ENCODE peak calls at places on chromosome 21, in nine cellular contexts. One of them, this sample, is unnamed.

GRCh38 chr21:45618287-45618686 is 25.2 kb upstream of the PCBP3 start:
- DNase-seq in transverse colon: no peak
- DNase-seq in H9: peak
- DNase-seq in A549: no peak
- DNase-seq in ovary: no peak
- DNase-seq in HFF-Myc: no peak
- DNase-seq in GM23338: no peak
- DNase-seq in kidney epithelial cell: no peak
- DNase-seq in upper lobe of right lung: peak
- DNase-seq in this sample: peak

GRCh38 chr21:29671728-29672127 is 268.1 kb downstream of the GRIK1 start:
- DNase-seq in transverse colon: no peak
- DNase-seq in H9: no peak
- DNase-seq in A549: no peak
- DNase-seq in ovary: no peak
- DNase-seq in HFF-Myc: no peak
- DNase-seq in GM23338: peak
- DNase-seq in kidney epithelial cell: no peak
- DNase-seq in upper lobe of right lung: no peak
- DNase-seq in this sample: no peak

GRCh38 chr21:29939859-29940245 is at the start of gene GRIK1:
- DNase-seq in transverse colon: no peak
- DNase-seq in H9: peak
- DNase-seq in A549: no peak
- DNase-seq in ovary: no peak
- DNase-seq in HFF-Myc: no peak
- DNase-seq in GM23338: peak
- DNase-seq in kidney epithelial cell: no peak
- DNase-seq in upper lobe of right lung: no peak
- DNase-seq in this sample: no peak

GRCh38 chr21:37710555-37711293 is 205.5 kb downstream of the KCNJ6 start:
- DNase-seq in transverse colon: no peak
- DNase-seq in H9: no peak
- DNase-seq in A549: no peak
- DNase-seq in ovary: no peak
- DNase-seq in HFF-Myc: peak
- DNase-seq in GM23338: no peak
- DNase-seq in kidney epithelial cell: no peak
- DNase-seq in upper lobe of right lung: no peak
- DNase-seq in this sample: no peak

GRCh38 chr21:43333301-43334062 is 93.4 kb downstream of the SIK1 start:
- DNase-seq in transverse colon: no peak
- DNase-seq in H9: peak
- DNase-seq in A549: peak
- DNase-seq in ovary: peak
- DNase-seq in HFF-Myc: peak
- DNase-seq in GM23338: peak
- DNase-seq in kidney epithelial cell: peak
- DNase-seq in upper lobe of right lung: peak
- DNase-seq in this sample: no peak

GRCh38 chr21:37595944-37596343 is 229.4 kb downstream of the DYRK1A start:
- DNase-seq in transverse colon: no peak
- DNase-seq in H9: no peak
- DNase-seq in A549: no peak
- DNase-seq in ovary: no peak
- DNase-seq in HFF-Myc: no peak
- DNase-seq in GM23338: no peak
- DNase-seq in kidney epithelial cell: no peak
- DNase-seq in upper lobe of right lung: no peak
- DNase-seq in this sample: no peak

GRCh38 chr21:42677339-42678117 is 24.1 kb downstream of the PDE9A start:
- DNase-seq in transverse colon: no peak
- DNase-seq in H9: no peak
- DNase-seq in A549: no peak
- DNase-seq in ovary: no peak
- DNase-seq in HFF-Myc: peak
- DNase-seq in GM23338: no peak
- DNase-seq in kidney epithelial cell: peak
- DNase-seq in upper lobe of right lung: no peak
- DNase-seq in this sample: no peak

GRCh38 chr21:32322103-32322502 is 23.4 kb downstream of the MRAP start:
- DNase-seq in transverse colon: no peak
- DNase-seq in H9: no peak
- DNase-seq in A549: no peak
- DNase-seq in ovary: no peak
- DNase-seq in HFF-Myc: no peak
- DNase-seq in GM23338: no peak
- DNase-seq in kidney epithelial cell: no peak
- DNase-seq in upper lobe of right lung: no peak
- DNase-seq in this sample: no peak

GRCh38 chr21:18498428-18498827 is 94.8 kb upstream of the TMPRSS15 start:
- DNase-seq in transverse colon: no peak
- DNase-seq in H9: no peak
- DNase-seq in A549: no peak
- DNase-seq in ovary: no peak
- DNase-seq in HFF-Myc: no peak
- DNase-seq in GM23338: no peak
- DNase-seq in kidney epithelial cell: no peak
- DNase-seq in upper lobe of right lung: no peak
- DNase-seq in this sample: no peak

GRCh38 chr21:26126168-26126553 is 44.4 kb downstream of the APP start:
- DNase-seq in transverse colon: no peak
- DNase-seq in H9: no peak
- DNase-seq in A549: no peak
- DNase-seq in ovary: no peak
- DNase-seq in HFF-Myc: no peak
- DNase-seq in GM23338: no peak
- DNase-seq in kidney epithelial cell: no peak
- DNase-seq in upper lobe of right lung: no peak
- DNase-seq in this sample: no peak

GRCh38 chr21:45430521-45431501 is 25.8 kb downstream of the COL18A1 start:
- DNase-seq in transverse colon: no peak
- DNase-seq in H9: peak
- DNase-seq in A549: no peak
- DNase-seq in ovary: no peak
- DNase-seq in HFF-Myc: no peak
- DNase-seq in GM23338: peak
- DNase-seq in kidney epithelial cell: no peak
- DNase-seq in upper lobe of right lung: no peak
- DNase-seq in this sample: no peak

GRCh38 chr21:42834730-42835191 is 44.6 kb downstream of the WDR4 start:
- DNase-seq in transverse colon: no peak
- DNase-seq in H9: no peak
- DNase-seq in A549: no peak
- DNase-seq in ovary: no peak
- DNase-seq in HFF-Myc: no peak
- DNase-seq in GM23338: no peak
- DNase-seq in kidney epithelial cell: no peak
- DNase-seq in upper lobe of right lung: peak
- DNase-seq in this sample: peak

GRCh38 chr21:38293113-38293512 is 36.3 kb downstream of the KCNJ15 start:
- DNase-seq in transverse colon: peak
- DNase-seq in H9: no peak
- DNase-seq in A549: no peak
- DNase-seq in ovary: no peak
- DNase-seq in HFF-Myc: no peak
- DNase-seq in GM23338: no peak
- DNase-seq in kidney epithelial cell: no peak
- DNase-seq in upper lobe of right lung: no peak
- DNase-seq in this sample: no peak

GRCh38 chr21:42593815-42594157 is 59.6 kb upstream of the PDE9A start:
- DNase-seq in transverse colon: no peak
- DNase-seq in H9: no peak
- DNase-seq in A549: no peak
- DNase-seq in ovary: no peak
- DNase-seq in HFF-Myc: no peak
- DNase-seq in GM23338: no peak
- DNase-seq in kidney epithelial cell: no peak
- DNase-seq in upper lobe of right lung: no peak
- DNase-seq in this sample: no peak

GRCh38 chr21:33299181-33299752 is 25.5 kb upstream of the IFNAR1 start:
- DNase-seq in transverse colon: peak
- DNase-seq in H9: no peak
- DNase-seq in A549: no peak
- DNase-seq in ovary: no peak
- DNase-seq in HFF-Myc: no peak
- DNase-seq in GM23338: peak
- DNase-seq in kidney epithelial cell: no peak
- DNase-seq in upper lobe of right lung: no peak
- DNase-seq in this sample: no peak

GRCh38 chr21:18744840-18745239 is 341.3 kb upstream of the TMPRSS15 start:
- DNase-seq in transverse colon: no peak
- DNase-seq in H9: no peak
- DNase-seq in A549: no peak
- DNase-seq in ovary: no peak
- DNase-seq in HFF-Myc: no peak
- DNase-seq in GM23338: peak
- DNase-seq in kidney epithelial cell: no peak
- DNase-seq in upper lobe of right lung: no peak
- DNase-seq in this sample: no peak

GRCh38 chr21:28436286-28436932 is 556.3 kb downstream of the LTN1 start:
- DNase-seq in transverse colon: no peak
- DNase-seq in H9: no peak
- DNase-seq in A549: no peak
- DNase-seq in ovary: no peak
- DNase-seq in HFF-Myc: peak
- DNase-seq in GM23338: no peak
- DNase-seq in kidney epithelial cell: peak
- DNase-seq in upper lobe of right lung: no peak
- DNase-seq in this sample: no peak
- TF ChIP-seq CTCF in transverse colon: no peak
- TF ChIP-seq CTCF in H9: no peak
- TF ChIP-seq CTCF in A549: no peak
- TF ChIP-seq CTCF in ovary: no peak
- TF ChIP-seq CTCF in HFF-Myc: no peak
- TF ChIP-seq CTCF in GM23338: no peak
- TF ChIP-seq CTCF in kidney epithelial cell: no peak
- TF ChIP-seq CTCF in upper lobe of right lung: no peak
- TF ChIP-seq CTCF in this sample: no peak

DNA sequence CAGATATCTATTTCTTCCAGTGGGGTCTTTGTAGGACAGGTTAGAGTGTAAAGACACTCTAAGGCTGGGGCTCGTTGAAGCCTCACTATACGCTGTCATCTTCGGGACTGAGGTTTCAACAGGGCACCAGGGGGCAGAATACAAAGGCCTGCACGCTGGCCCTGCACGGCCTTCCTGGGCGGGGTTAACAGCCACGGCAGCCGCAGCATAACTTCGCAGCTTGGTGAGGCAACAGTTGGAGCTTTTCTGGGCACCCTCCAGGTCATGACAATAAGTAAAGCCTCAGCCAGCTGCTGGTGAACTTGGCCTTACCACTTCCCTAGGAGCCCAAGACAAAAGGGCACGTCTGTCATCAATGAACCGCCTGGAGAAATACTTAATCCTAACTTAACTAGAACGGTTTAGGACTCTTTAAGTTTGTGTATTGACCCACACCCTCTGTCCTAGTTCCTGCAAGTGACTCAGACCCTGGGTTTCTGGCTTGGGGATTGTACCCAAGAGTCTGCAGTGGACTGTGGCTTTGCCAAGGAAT is 2.3 kb upstream of the RUNX1 start:
- DNase-seq in transverse colon: peak
- DNase-seq in H9: peak
- DNase-seq in A549: peak
- DNase-seq in ovary: peak
- DNase-seq in HFF-Myc: peak
- DNase-seq in GM23338: peak
- DNase-seq in kidney epithelial cell: no peak
- DNase-seq in upper lobe of right lung: peak
- DNase-seq in this sample: no peak
- TF ChIP-seq CTCF in transverse colon: peak
- TF ChIP-seq CTCF in H9: peak
- TF ChIP-seq CTCF in A549: peak
- TF ChIP-seq CTCF in ovary: no peak
- TF ChIP-seq CTCF in HFF-Myc: peak
- TF ChIP-seq CTCF in GM23338: peak
- TF ChIP-seq CTCF in kidney epithelial cell: peak
- TF ChIP-seq CTCF in upper lobe of right lung: peak
- TF ChIP-seq CTCF in this sample: peak

GRCh38 chr21:44337941-44338895 is 972 bp downstream of the CFAP410 start:
- DNase-seq in transverse colon: peak
- DNase-seq in H9: peak
- DNase-seq in A549: peak
- DNase-seq in ovary: peak
- DNase-seq in HFF-Myc: peak
- DNase-seq in GM23338: peak
- DNase-seq in kidney epithelial cell: peak
- DNase-seq in upper lobe of right lung: peak
- DNase-seq in this sample: peak
- TF ChIP-seq CTCF in transverse colon: peak
- TF ChIP-seq CTCF in H9: peak
- TF ChIP-seq CTCF in A549: peak
- TF ChIP-seq CTCF in ovary: no peak
- TF ChIP-seq CTCF in HFF-Myc: no peak
- TF ChIP-seq CTCF in GM23338: peak
- TF ChIP-seq CTCF in kidney epithelial cell: peak
- TF ChIP-seq CTCF in upper lobe of right lung: peak
- TF ChIP-seq CTCF in this sample: peak

GRCh38 chr21:16533692-16534407 is 804.1 kb downstream of the USP25 start:
- DNase-seq in transverse colon: no peak
- DNase-seq in H9: no peak
- DNase-seq in A549: no peak
- DNase-seq in ovary: no peak
- DNase-seq in HFF-Myc: no peak
- DNase-seq in GM23338: no peak
- DNase-seq in kidney epithelial cell: no peak
- DNase-seq in upper lobe of right lung: no peak
- DNase-seq in this sample: no peak
- TF ChIP-seq CTCF in transverse colon: no peak
- TF ChIP-seq CTCF in H9: no peak
- TF ChIP-seq CTCF in A549: no peak
- TF ChIP-seq CTCF in ovary: no peak
- TF ChIP-seq CTCF in HFF-Myc: no peak
- TF ChIP-seq CTCF in GM23338: no peak
- TF ChIP-seq CTCF in kidney epithelial cell: no peak
- TF ChIP-seq CTCF in upper lobe of right lung: no peak
- TF ChIP-seq CTCF in this sample: no peak

This sample was measured in chondrocyte.